ENCODE peak calls at places on chromosomes 6 and 20, in nine cellular contexts. One of them, this sample, is unnamed.

GRCh38 chr6:67679566-67680296 is 955.4 kb upstream of the ADGRB3 start:
- DNase-seq in pons: no peak
- DNase-seq in germinal center: no peak
- DNase-seq in GM23248: no peak
- DNase-seq in stimulated activated naive CD8-positive, alpha-beta T cell treated with anti-CD3 and anti-CD28 coated beads, Interleukin-15, amount 100 ng/mL, for 72 hours: no peak
- DNase-seq in DMS 273 treated with DMSO at 0.1 percent for 48 hours: no peak
- DNase-seq in stimulated activated CD8-positive, alpha-beta memory T cell treated with anti-CD3 and anti-CD28 coated beads, Interleukin-4, amount 100 ng/mL, for 48 hours: no peak
- DNase-seq in NCI-H460: no peak
- DNase-seq in endothelial cell: no peak
- DNase-seq in this sample: no peak

GRCh38 chr6:70221025-70221714 is 81.7 kb downstream of the COL9A1 start:
- DNase-seq in endothelial cell: peak; percentile 12
- DNase-seq in stimulated activated naive CD8-positive, alpha-beta T cell treated with anti-CD3 and anti-CD28 coated beads, Interleukin-15, amount 100 ng/mL, for 72 hours: no peak
- DNase-seq in GM23248: peak; percentile 37
- DNase-seq in DMS 273 treated with DMSO at 0.1 percent for 48 hours: peak; percentile 36
- DNase-seq in NCI-H460: peak; percentile 13
- DNase-seq in germinal center: peak; percentile 24
- DNase-seq in pons: peak; percentile 57
- DNase-seq in stimulated activated CD8-positive, alpha-beta memory T cell treated with anti-CD3 and anti-CD28 coated beads, Interleukin-4, amount 100 ng/mL, for 48 hours: no peak
- DNase-seq in this sample: no peak

GRCh38 chr20:53901064-53901463 is 169.3 kb downstream of the BCAS1 start:
- DNase-seq in endothelial cell: no peak
- DNase-seq in GM23248: peak; percentile 89
- DNase-seq in stimulated activated naive CD8-positive, alpha-beta T cell treated with anti-CD3 and anti-CD28 coated beads, Interleukin-15, amount 100 ng/mL, for 72 hours: no peak
- DNase-seq in stimulated activated CD8-positive, alpha-beta memory T cell treated with anti-CD3 and anti-CD28 coated beads, Interleukin-4, amount 100 ng/mL, for 48 hours: no peak
- DNase-seq in pons: no peak
- DNase-seq in germinal center: no peak
- DNase-seq in DMS 273 treated with DMSO at 0.1 percent for 48 hours: no peak
- DNase-seq in NCI-H460: no peak
- DNase-seq in this sample: no peak

GRCh38 chr6:113856571-113857564 is at the start of gene MARCKS:
- DNase-seq in DMS 273 treated with DMSO at 0.1 percent for 48 hours: peak; percentile 83
- DNase-seq in pons: peak; percentile 87
- DNase-seq in stimulated activated naive CD8-positive, alpha-beta T cell treated with anti-CD3 and anti-CD28 coated beads, Interleukin-15, amount 100 ng/mL, for 72 hours: peak; percentile 57
- DNase-seq in germinal center: peak; percentile 85
- DNase-seq in NCI-H460: peak; percentile 51
- DNase-seq in endothelial cell: peak; percentile 88
- DNase-seq in GM23248: peak; percentile 98
- DNase-seq in stimulated activated CD8-positive, alpha-beta memory T cell treated with anti-CD3 and anti-CD28 coated beads, Interleukin-4, amount 100 ng/mL, for 48 hours: peak; percentile 56
- DNase-seq in this sample: no peak

GRCh38 chr6:97697450-97697849 is 414.4 kb upstream of the MMS22L start:
- DNase-seq in stimulated activated naive CD8-positive, alpha-beta T cell treated with anti-CD3 and anti-CD28 coated beads, Interleukin-15, amount 100 ng/mL, for 72 hours: no peak
- DNase-seq in germinal center: no peak
- DNase-seq in pons: no peak
- DNase-seq in endothelial cell: no peak
- DNase-seq in DMS 273 treated with DMSO at 0.1 percent for 48 hours: no peak
- DNase-seq in GM23248: peak; percentile 83
- DNase-seq in stimulated activated CD8-positive, alpha-beta memory T cell treated with anti-CD3 and anti-CD28 coated beads, Interleukin-4, amount 100 ng/mL, for 48 hours: no peak
- DNase-seq in NCI-H460: no peak
- DNase-seq in this sample: no peak

GRCh38 chr20:18805881-18806280 is 7.7 kb upstream of the SCP2D1 start:
- DNase-seq in stimulated activated CD8-positive, alpha-beta memory T cell treated with anti-CD3 and anti-CD28 coated beads, Interleukin-4, amount 100 ng/mL, for 48 hours: no peak
- DNase-seq in DMS 273 treated with DMSO at 0.1 percent for 48 hours: no peak
- DNase-seq in pons: no peak
- DNase-seq in endothelial cell: no peak
- DNase-seq in germinal center: no peak
- DNase-seq in NCI-H460: no peak
- DNase-seq in GM23248: peak; percentile 28
- DNase-seq in stimulated activated naive CD8-positive, alpha-beta T cell treated with anti-CD3 and anti-CD28 coated beads, Interleukin-15, amount 100 ng/mL, for 72 hours: no peak
- DNase-seq in this sample: no peak

GRCh38 chr6:107843400-107843799 is 19.3 kb upstream of the SCML4 start:
- DNase-seq in germinal center: no peak
- DNase-seq in endothelial cell: no peak
- DNase-seq in GM23248: no peak
- DNase-seq in stimulated activated naive CD8-positive, alpha-beta T cell treated with anti-CD3 and anti-CD28 coated beads, Interleukin-15, amount 100 ng/mL, for 72 hours: no peak
- DNase-seq in stimulated activated CD8-positive, alpha-beta memory T cell treated with anti-CD3 and anti-CD28 coated beads, Interleukin-4, amount 100 ng/mL, for 48 hours: no peak
- DNase-seq in pons: no peak
- DNase-seq in NCI-H460: no peak
- DNase-seq in DMS 273 treated with DMSO at 0.1 percent for 48 hours: no peak
- DNase-seq in this sample: no peak

GRCh38 chr6:41157323-41157722 is 3.2 kb upstream of the TREML1 start:
- DNase-seq in germinal center: no peak
- DNase-seq in DMS 273 treated with DMSO at 0.1 percent for 48 hours: no peak
- DNase-seq in pons: peak; percentile 64
- DNase-seq in endothelial cell: no peak
- DNase-seq in stimulated activated CD8-positive, alpha-beta memory T cell treated with anti-CD3 and anti-CD28 coated beads, Interleukin-4, amount 100 ng/mL, for 48 hours: no peak
- DNase-seq in NCI-H460: no peak
- DNase-seq in GM23248: no peak
- DNase-seq in stimulated activated naive CD8-positive, alpha-beta T cell treated with anti-CD3 and anti-CD28 coated beads, Interleukin-15, amount 100 ng/mL, for 72 hours: no peak
- DNase-seq in this sample: no peak

GRCh38 chr6:75115501-75115900 is 90.4 kb downstream of the COL12A1 start:
- DNase-seq in DMS 273 treated with DMSO at 0.1 percent for 48 hours: no peak
- DNase-seq in endothelial cell: no peak
- DNase-seq in GM23248: no peak
- DNase-seq in stimulated activated CD8-positive, alpha-beta memory T cell treated with anti-CD3 and anti-CD28 coated beads, Interleukin-4, amount 100 ng/mL, for 48 hours: no peak
- DNase-seq in NCI-H460: no peak
- DNase-seq in pons: no peak
- DNase-seq in germinal center: no peak
- DNase-seq in stimulated activated naive CD8-positive, alpha-beta T cell treated with anti-CD3 and anti-CD28 coated beads, Interleukin-15, amount 100 ng/mL, for 72 hours: no peak
- DNase-seq in this sample: no peak

GRCh38 chr20:51712501-51713212 is 55.5 kb downstream of the ATP9A start:
- DNase-seq in germinal center: no peak
- DNase-seq in endothelial cell: peak; percentile 31
- DNase-seq in stimulated activated CD8-positive, alpha-beta memory T cell treated with anti-CD3 and anti-CD28 coated beads, Interleukin-4, amount 100 ng/mL, for 48 hours: no peak
- DNase-seq in NCI-H460: peak; percentile 37
- DNase-seq in pons: peak; percentile 40
- DNase-seq in DMS 273 treated with DMSO at 0.1 percent for 48 hours: no peak
- DNase-seq in GM23248: peak; percentile 44
- DNase-seq in stimulated activated naive CD8-positive, alpha-beta T cell treated with anti-CD3 and anti-CD28 coated beads, Interleukin-15, amount 100 ng/mL, for 72 hours: no peak
- DNase-seq in this sample: no peak